ENCODE peak calls at places on chromosomes 5 and 9, in six cellular contexts. One of them, this sample, is unnamed.

GRCh38 chr9:89477811-89478583 is 19.9 kb downstream of the SEMA4D start:
- DNase-seq in adrenal gland: peak; percentile 63
- DNase-seq in H9: no peak
- DNase-seq in epithelial cell of proximal tubule: no peak
- DNase-seq in lung: no peak
- DNase-seq in HFF-Myc: peak; percentile 42
- DNase-seq in this sample: peak; percentile 79

GRCh38 chr9:37906312-37907239 is 2.6 kb upstream of the SLC25A51 start:
- DNase-seq in adrenal gland: no peak
- DNase-seq in H9: no peak
- DNase-seq in epithelial cell of proximal tubule: no peak
- DNase-seq in lung: no peak
- DNase-seq in HFF-Myc: no peak
- DNase-seq in this sample: no peak

GRCh38 chr5:66814146-66814991 is 218.2 kb downstream of the MAST4 start:
- DNase-seq in adrenal gland: peak; percentile 33
- DNase-seq in H9: no peak
- DNase-seq in epithelial cell of proximal tubule: no peak
- DNase-seq in lung: no peak
- DNase-seq in HFF-Myc: no peak
- DNase-seq in this sample: no peak

GRCh38 chr9:82923410-82924242 is 139.3 kb downstream of the RASEF start:
- DNase-seq in adrenal gland: no peak
- DNase-seq in H9: no peak
- DNase-seq in epithelial cell of proximal tubule: peak; percentile 55
- DNase-seq in lung: no peak
- DNase-seq in HFF-Myc: no peak
- DNase-seq in this sample: no peak

GRCh38 chr5:59020611-59021285 is 437.9 kb downstream of the RAB3C start:
- DNase-seq in adrenal gland: no peak
- DNase-seq in H9: no peak
- DNase-seq in epithelial cell of proximal tubule: peak; percentile 79
- DNase-seq in lung: no peak
- DNase-seq in HFF-Myc: no peak
- DNase-seq in this sample: no peak

GRCh38 chr5:74075900-74076484 is 450.0 kb downstream of the ARHGEF28 start:
- DNase-seq in adrenal gland: no peak
- DNase-seq in H9: no peak
- DNase-seq in epithelial cell of proximal tubule: no peak
- DNase-seq in lung: no peak
- DNase-seq in HFF-Myc: no peak
- DNase-seq in this sample: no peak

GRCh38 chr5:178121450-178122276 is 8.3 kb downstream of the N4BP3 start:
- DNase-seq in adrenal gland: no peak
- DNase-seq in H9: no peak
- DNase-seq in epithelial cell of proximal tubule: no peak
- DNase-seq in lung: no peak
- DNase-seq in HFF-Myc: no peak
- DNase-seq in this sample: no peak

GRCh38 chr9:136940526-136941230 is 3.9 kb downstream of the FBXW5 start:
- DNase-seq in adrenal gland: no peak
- DNase-seq in H9: no peak
- DNase-seq in epithelial cell of proximal tubule: no peak
- DNase-seq in lung: no peak
- DNase-seq in HFF-Myc: no peak
- DNase-seq in this sample: no peak

GRCh38 chr9:136679431-136679941 is 7.8 kb downstream of the AGPAT2 start:
- DNase-seq in adrenal gland: peak; percentile 53
- DNase-seq in H9: no peak
- DNase-seq in epithelial cell of proximal tubule: no peak
- DNase-seq in lung: peak; percentile 59
- DNase-seq in HFF-Myc: no peak
- DNase-seq in this sample: no peak

GRCh38 chr5:15757635-15758034 is 257.7 kb downstream of the FBXL7 start:
- DNase-seq in adrenal gland: no peak
- DNase-seq in H9: no peak
- DNase-seq in epithelial cell of proximal tubule: no peak
- DNase-seq in lung: peak; percentile 30
- DNase-seq in HFF-Myc: no peak
- DNase-seq in this sample: no peak

GRCh38 chr5:178483620-178484019 is 106.6 kb downstream of the COL23A1 start:
- DNase-seq in adrenal gland: peak; percentile 35
- DNase-seq in H9: no peak
- DNase-seq in epithelial cell of proximal tubule: no peak
- DNase-seq in lung: peak; percentile 41
- DNase-seq in HFF-Myc: no peak
- DNase-seq in this sample: no peak

GRCh38 chr5:168433982-168434381 is 52.3 kb upstream of the RARS1 start:
- DNase-seq in adrenal gland: no peak
- DNase-seq in H9: no peak
- DNase-seq in epithelial cell of proximal tubule: no peak
- DNase-seq in lung: no peak
- DNase-seq in HFF-Myc: no peak
- DNase-seq in this sample: no peak

GRCh38 chr9:94872921-94873511 is 146.5 kb downstream of the AOPEP start:
- DNase-seq in adrenal gland: no peak
- DNase-seq in H9: no peak
- DNase-seq in epithelial cell of proximal tubule: no peak
- DNase-seq in lung: no peak
- DNase-seq in HFF-Myc: no peak
- DNase-seq in this sample: no peak

GRCh38 chr9:128292009-128292408 is 15.9 kb downstream of the SWI5 start:
- DNase-seq in adrenal gland: no peak
- DNase-seq in H9: no peak
- DNase-seq in epithelial cell of proximal tubule: no peak
- DNase-seq in lung: no peak
- DNase-seq in HFF-Myc: no peak
- DNase-seq in this sample: no peak

GRCh38 chr5:179461576-179461975 is 88.8 kb upstream of the RUFY1 start:
- DNase-seq in adrenal gland: no peak
- DNase-seq in H9: no peak
- DNase-seq in epithelial cell of proximal tubule: no peak
- DNase-seq in lung: no peak
- DNase-seq in HFF-Myc: no peak
- DNase-seq in this sample: no peak

GRCh38 chr9:123320814-123321213 is 35.2 kb upstream of the CRB2 start:
- DNase-seq in adrenal gland: no peak
- DNase-seq in H9: no peak
- DNase-seq in epithelial cell of proximal tubule: no peak
- DNase-seq in lung: no peak
- DNase-seq in HFF-Myc: no peak
- DNase-seq in this sample: no peak

GRCh38 chr5:8740595-8740994 is 805.3 kb downstream of the SEMA5A start:
- DNase-seq in adrenal gland: no peak
- DNase-seq in H9: no peak
- DNase-seq in epithelial cell of proximal tubule: no peak
- DNase-seq in lung: no peak
- DNase-seq in HFF-Myc: no peak
- DNase-seq in this sample: no peak

GRCh38 chr9:2576631-2577030 is 45.0 kb upstream of the VLDLR start:
- DNase-seq in adrenal gland: no peak
- DNase-seq in H9: no peak
- DNase-seq in epithelial cell of proximal tubule: no peak
- DNase-seq in lung: no peak
- DNase-seq in HFF-Myc: no peak
- DNase-seq in this sample: no peak

GRCh38 chr5:139682016-139682975 is 34.1 kb downstream of the CXXC5 start:
- DNase-seq in adrenal gland: no peak
- DNase-seq in H9: no peak
- DNase-seq in epithelial cell of proximal tubule: no peak
- DNase-seq in lung: no peak
- DNase-seq in HFF-Myc: no peak
- DNase-seq in this sample: no peak

GRCh38 chr9:113715086-113715485 is 161.0 kb upstream of the ZNF618 start:
- DNase-seq in adrenal gland: no peak
- DNase-seq in H9: peak; percentile 4
- DNase-seq in epithelial cell of proximal tubule: peak; percentile 45
- DNase-seq in lung: no peak
- DNase-seq in HFF-Myc: peak; percentile 27
- DNase-seq in this sample: no peak

GRCh38 chr5:72525816-72526215 is 18.6 kb upstream of the ZNF366 start:
- DNase-seq in adrenal gland: no peak
- DNase-seq in H9: no peak
- DNase-seq in epithelial cell of proximal tubule: peak; percentile 55
- DNase-seq in lung: no peak
- DNase-seq in HFF-Myc: no peak
- DNase-seq in this sample: no peak

GRCh38 chr5:133384120-133384855 is 228.1 kb downstream of the FSTL4 start:
- DNase-seq in adrenal gland: no peak
- DNase-seq in H9: peak; percentile 25
- DNase-seq in epithelial cell of proximal tubule: no peak
- DNase-seq in lung: no peak
- DNase-seq in HFF-Myc: no peak
- DNase-seq in this sample: peak; percentile 75

GRCh38 chr9:24436761-24437160 is 108.9 kb downstream of the IZUMO3 start:
- DNase-seq in adrenal gland: no peak
- DNase-seq in H9: peak; percentile 38
- DNase-seq in epithelial cell of proximal tubule: peak; percentile 32
- DNase-seq in lung: no peak
- DNase-seq in HFF-Myc: no peak
- DNase-seq in this sample: no peak

GRCh38 chr5:174045470-174046025 is at the start of gene NSG2:
- DNase-seq in adrenal gland: peak; percentile 89
- DNase-seq in H9: peak; percentile 95
- DNase-seq in epithelial cell of proximal tubule: peak; percentile 31
- DNase-seq in lung: peak; percentile 60
- DNase-seq in HFF-Myc: peak; percentile 64
- DNase-seq in this sample: peak; percentile 28

GRCh38 chr9:36971935-36972488 is 62.1 kb downstream of the PAX5 start:
- DNase-seq in adrenal gland: no peak
- DNase-seq in H9: no peak
- DNase-seq in epithelial cell of proximal tubule: no peak
- DNase-seq in lung: no peak
- DNase-seq in HFF-Myc: no peak
- DNase-seq in this sample: no peak

GRCh38 chr9:81984911-81985310 is 3.7 kb upstream of the SPATA31D1 start:
- DNase-seq in adrenal gland: no peak
- DNase-seq in H9: no peak
- DNase-seq in epithelial cell of proximal tubule: no peak
- DNase-seq in lung: no peak
- DNase-seq in HFF-Myc: no peak
- DNase-seq in this sample: no peak

GRCh38 chr9:109448223-109448622 is 49.9 kb downstream of the PTPN3 start:
- DNase-seq in adrenal gland: no peak
- DNase-seq in H9: no peak
- DNase-seq in epithelial cell of proximal tubule: no peak
- DNase-seq in lung: no peak
- DNase-seq in HFF-Myc: no peak
- DNase-seq in this sample: no peak

GRCh38 chr5:157447246-157447645 is 12.8 kb upstream of the NIPAL4 start:
- DNase-seq in adrenal gland: no peak
- DNase-seq in H9: peak; percentile 50
- DNase-seq in epithelial cell of proximal tubule: no peak
- DNase-seq in lung: no peak
- DNase-seq in HFF-Myc: no peak
- DNase-seq in this sample: peak; percentile 49

GRCh38 chr5:101561018-101561417 is 657.9 kb upstream of the ST8SIA4 start:
- DNase-seq in adrenal gland: no peak
- DNase-seq in H9: no peak
- DNase-seq in epithelial cell of proximal tubule: no peak
- DNase-seq in lung: no peak
- DNase-seq in HFF-Myc: no peak
- DNase-seq in this sample: no peak

GRCh38 chr5:83322273-83322924 is 149.1 kb upstream of the VCAN start:
- DNase-seq in adrenal gland: no peak
- DNase-seq in H9: no peak
- DNase-seq in epithelial cell of proximal tubule: no peak
- DNase-seq in lung: no peak
- DNase-seq in HFF-Myc: peak; percentile 40
- DNase-seq in this sample: no peak

GRCh38 chr5:72063219-72063819 is 44.0 kb upstream of the MAP1B start:
- DNase-seq in adrenal gland: peak; percentile 16
- DNase-seq in H9: peak; percentile 47
- DNase-seq in epithelial cell of proximal tubule: no peak
- DNase-seq in lung: no peak
- DNase-seq in HFF-Myc: no peak
- DNase-seq in this sample: no peak

DNA sequence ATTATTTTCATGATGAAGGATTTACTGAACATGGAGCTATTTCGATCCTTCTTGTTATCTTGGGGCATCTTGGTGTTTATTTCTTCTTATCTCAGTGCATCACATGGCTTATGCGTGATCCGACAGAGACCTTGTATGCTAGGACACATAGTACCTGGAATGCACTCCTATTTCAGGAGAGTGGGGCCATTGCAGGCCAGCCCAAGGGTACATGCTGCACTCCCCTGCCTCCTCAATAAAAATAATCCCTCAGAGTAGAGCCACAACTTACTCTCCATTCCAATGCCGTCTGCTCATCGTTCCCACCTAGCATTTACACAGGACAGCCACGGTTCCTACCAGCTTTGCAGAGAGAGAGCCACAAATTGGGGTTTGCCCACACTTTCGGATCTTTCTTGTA is 43.5 kb downstream of the PCSK5 start:
- DNase-seq in adrenal gland: no peak
- DNase-seq in H9: no peak
- DNase-seq in epithelial cell of proximal tubule: no peak
- DNase-seq in lung: no peak
- DNase-seq in HFF-Myc: no peak
- DNase-seq in this sample: no peak
- TF ChIP-seq CTCF in adrenal gland: no peak
- TF ChIP-seq CTCF in H9: no peak
- TF ChIP-seq CTCF in epithelial cell of proximal tubule: no peak
- TF ChIP-seq CTCF in lung: no peak
- TF ChIP-seq CTCF in HFF-Myc: no peak
- TF ChIP-seq CTCF in this sample: no peak

GRCh38 chr5:45796959-45797553 is 100.9 kb upstream of the HCN1 start:
- DNase-seq in adrenal gland: no peak
- DNase-seq in H9: no peak
- DNase-seq in epithelial cell of proximal tubule: no peak
- DNase-seq in lung: no peak
- DNase-seq in HFF-Myc: no peak
- DNase-seq in this sample: no peak
- TF ChIP-seq CTCF in adrenal gland: no peak
- TF ChIP-seq CTCF in H9: peak; percentile 73
- TF ChIP-seq CTCF in epithelial cell of proximal tubule: peak; percentile 34
- TF ChIP-seq CTCF in lung: no peak
- TF ChIP-seq CTCF in HFF-Myc: peak; percentile 53
- TF ChIP-seq CTCF in this sample: no peak

GRCh38 chr5:175784230-175784629 is 87.1 kb upstream of the CPLX2 start:
- DNase-seq in adrenal gland: no peak
- DNase-seq in H9: no peak
- DNase-seq in epithelial cell of proximal tubule: no peak
- DNase-seq in lung: no peak
- DNase-seq in HFF-Myc: no peak
- DNase-seq in this sample: no peak
- TF ChIP-seq CTCF in adrenal gland: no peak
- TF ChIP-seq CTCF in H9: no peak
- TF ChIP-seq CTCF in epithelial cell of proximal tubule: no peak
- TF ChIP-seq CTCF in lung: no peak
- TF ChIP-seq CTCF in HFF-Myc: no peak
- TF ChIP-seq CTCF in this sample: no peak

DNA sequence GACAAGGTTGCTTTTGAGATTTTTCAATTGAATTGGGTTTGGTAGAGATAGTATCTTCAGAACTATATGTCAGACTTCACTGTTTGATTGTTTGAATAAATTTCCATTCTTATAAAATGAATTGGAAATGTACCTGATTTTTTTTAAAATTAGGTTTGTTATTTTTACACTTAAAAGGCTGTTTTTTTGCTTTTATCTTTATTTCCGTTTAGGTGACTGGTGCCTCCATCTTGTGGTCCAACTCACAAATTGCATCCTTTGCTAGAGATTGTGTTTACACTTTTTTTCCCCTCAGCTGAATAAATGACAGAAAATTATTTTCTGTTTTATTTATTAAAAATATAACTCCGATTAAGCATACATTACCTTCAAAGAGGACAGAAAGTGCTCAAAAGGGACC is 15.6 kb downstream of the NDUFAF2 start:
- DNase-seq in adrenal gland: no peak
- DNase-seq in H9: no peak
- DNase-seq in epithelial cell of proximal tubule: no peak
- DNase-seq in lung: no peak
- DNase-seq in HFF-Myc: no peak
- DNase-seq in this sample: no peak
- TF ChIP-seq CTCF in adrenal gland: peak; percentile 38
- TF ChIP-seq CTCF in H9: peak; percentile 79
- TF ChIP-seq CTCF in epithelial cell of proximal tubule: peak; percentile 70
- TF ChIP-seq CTCF in lung: no peak
- TF ChIP-seq CTCF in HFF-Myc: peak; percentile 43
- TF ChIP-seq CTCF in this sample: no peak